ENCODE peak calls at places on chromosomes 5 and 9, in eight cellular contexts. V, I, L, H, G, U, E and P are unnamed samples.

GRCh38 chr9:136014147-136014927 is 53.2 kb upstream of the UBAC1 start:
- DNase-seq in V (no peak), I (no peak), L (no peak), H (no peak), G (no peak), U (no peak), E (no peak), P (no peak)

GRCh38 chr5:149374303-149374702 is 4.8 kb downstream of the IL17B start:
- DNase-seq in V (no peak), I (no peak), L (no peak), H (no peak), G (no peak), U (no peak), E (no peak), P (no peak)

GRCh38 chr9:109182550-109182939 is 15.5 kb upstream of the FRRS1L start:
- DNase-seq in V (no peak), I (no peak), L (no peak), H (no peak), G (no peak), U (no peak), E (no peak), P (no peak)

GRCh38 chr5:150180241-150181027 is 9.4 kb upstream of the SLC6A7 start:
- DNase-seq in V (no peak), I (peak; percentile 91), L (peak; percentile 72), H (no peak), G (no peak), U (no peak), E (no peak), P (no peak)

GRCh38 chr9:88319936-88320747 is 68.1 kb upstream of the SPIN1 start:
- DNase-seq in V (no peak), I (no peak), L (no peak), H (no peak), G (no peak), U (no peak), E (no peak), P (no peak)

GRCh38 chr5:168152660-168153059 is 138.8 kb upstream of the WWC1 start:
- DNase-seq in V (no peak), I (no peak), L (no peak), H (peak; percentile 67), G (no peak), U (no peak), E (no peak), P (no peak)

GRCh38 chr5:94329115-94329514 is 289.3 kb downstream of the KIAA0825 start:
- DNase-seq in V (no peak), I (no peak), L (peak; percentile 12), H (no peak), G (peak; percentile 3), U (no peak), E (no peak), P (no peak)

GRCh38 chr5:151696470-151697061 is 9.9 kb upstream of the SPARC start:
- DNase-seq in V (no peak), I (peak; percentile 97), L (peak; percentile 100), H (no peak), G (peak; percentile 99), U (peak; percentile 60), E (no peak), P (no peak)

GRCh38 chr5:65577141-65577540 is 14.0 kb downstream of the PPWD1 start:
- DNase-seq in V (no peak), I (no peak), L (no peak), H (no peak), G (peak; percentile 63), U (no peak), E (no peak), P (no peak)

GRCh38 chr5:166503506-166503905 is 1787.9 kb upstream of the WWC1 start:
- DNase-seq in V (no peak), I (no peak), L (no peak), H (no peak), G (no peak), U (no peak), E (no peak), P (no peak)

GRCh38 chr9:21265421-21266189 is 25.8 kb upstream of the IFNA14 start:
- DNase-seq in V (no peak), I (no peak), L (no peak), H (no peak), G (no peak), U (no peak), E (no peak), P (no peak)

GRCh38 chr5:3393122-3393963 is 202.3 kb upstream of the IRX1 start:
- DNase-seq in V (no peak), I (no peak), L (no peak), H (no peak), G (no peak), U (no peak), E (no peak), P (no peak)

GRCh38 chr9:123364241-123364824 is 8.3 kb downstream of the CRB2 start:
- DNase-seq in V (no peak), I (peak; percentile 73), L (peak; percentile 48), H (no peak), G (peak; percentile 43), U (no peak), E (no peak), P (no peak)

GRCh38 chr9:113579270-113580040 is 115.9 kb downstream of the RGS3 start:
- DNase-seq in V (no peak), I (no peak), L (no peak), H (peak; percentile 42), G (peak; percentile 82), U (no peak), E (peak; percentile 47), P (no peak)

GRCh38 chr5:7756453-7756852 is 94.5 kb downstream of the CFAP90 start:
- DNase-seq in V (no peak), I (no peak), L (no peak), H (no peak), G (no peak), U (no peak), E (no peak), P (peak; percentile 30)

GRCh38 chr5:122847687-122848081 is 2.3 kb downstream of the SNX24 start:
- DNase-seq in V (no peak), I (no peak), L (no peak), H (no peak), G (no peak), U (no peak), E (no peak), P (no peak)

GRCh38 chr5:122844916-122845252 is 529 bp upstream of the SNX24 start:
- DNase-seq in V (peak; percentile 6), I (no peak), L (no peak), H (peak; percentile 72), G (no peak), U (no peak), E (no peak), P (no peak)

GRCh38 chr5:122844136-122844915 is 1.1 kb upstream of the SNX24 start:
- DNase-seq in V (no peak), I (peak; percentile 10), L (no peak), H (peak; percentile 30), G (no peak), U (no peak), E (peak; percentile 52), P (no peak)

GRCh38 chr5:122846051-122846567 is 696 bp downstream of the SNX24 start:
- DNase-seq in V (peak; percentile 39), I (peak; percentile 53), L (peak; percentile 62), H (no peak), G (peak; percentile 58), U (no peak), E (no peak), P (peak; percentile 86)

DNA sequence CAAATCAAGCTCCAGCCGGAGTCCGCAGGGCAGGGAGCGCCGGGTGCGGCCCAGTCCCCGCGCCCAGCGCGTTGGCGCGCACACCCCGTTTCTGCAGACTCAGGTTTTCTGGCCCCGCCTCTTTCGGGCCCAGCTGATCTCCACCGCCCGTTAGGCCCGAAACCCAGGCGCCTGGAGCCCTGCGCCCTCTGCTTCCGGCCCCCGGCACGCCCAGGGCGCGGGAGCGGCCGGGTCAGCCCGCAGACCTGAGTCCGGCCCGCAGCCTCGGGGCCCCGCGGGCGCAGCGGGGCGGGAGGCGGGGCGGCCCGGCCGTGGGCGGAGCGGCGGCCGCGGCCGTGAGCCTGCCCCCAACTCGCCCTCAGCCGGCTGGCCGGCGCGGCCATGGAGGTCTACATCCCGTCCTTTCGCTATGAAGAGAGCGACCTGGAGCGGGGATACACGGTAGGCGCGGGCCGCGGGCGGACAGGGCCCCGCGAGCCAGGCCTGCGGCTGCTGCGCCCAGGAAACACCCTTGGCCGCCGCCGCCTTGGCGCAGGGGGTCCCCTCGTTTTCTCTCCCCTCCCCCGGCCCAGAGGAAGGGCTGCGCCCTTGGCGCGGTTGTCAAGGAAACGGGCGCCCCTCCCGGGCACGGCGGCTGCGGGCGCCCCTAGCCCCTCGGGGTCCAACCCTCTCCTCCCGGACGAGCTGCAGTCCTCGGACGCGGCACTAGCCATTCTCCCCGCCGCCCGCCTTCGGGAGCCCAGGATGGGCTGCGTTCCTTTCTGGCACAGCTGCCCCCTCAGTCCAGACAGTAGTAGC is at the start of gene SNX24:
- DNase-seq in V (peak; percentile 81), I (peak; percentile 74), L (peak; percentile 61), H (peak; percentile 90), G (peak; percentile 70), U (peak; percentile 87), E (peak; percentile 86), P (peak; percentile 85)
- TF ChIP-seq CTCF in V (no peak), I (no peak), L (no peak), H (no peak), G (no peak), U (no peak), E (no peak), P (no peak)

DNA sequence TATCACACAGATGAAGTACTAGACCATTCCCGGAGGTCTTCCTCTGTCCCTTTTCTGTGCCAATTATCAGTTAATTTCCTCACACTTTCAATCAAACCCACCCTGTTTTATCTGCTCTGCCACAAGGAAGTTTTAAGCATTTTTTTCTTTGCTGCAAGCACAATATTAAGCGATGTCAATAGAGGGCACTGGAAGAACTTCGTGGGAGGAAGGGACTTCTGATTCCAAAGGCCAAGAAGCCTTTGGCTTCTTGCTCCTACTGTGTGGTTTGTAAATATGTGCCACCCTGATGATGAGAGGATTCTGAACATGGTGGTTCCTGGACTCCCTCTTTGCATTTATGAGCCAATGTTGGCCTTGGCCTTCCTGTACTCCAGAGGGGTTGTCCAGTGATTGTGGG is 1712.5 kb upstream of the C9orf72 start:
- DNase-seq in V (no peak), I (peak; percentile 19), L (peak; percentile 46), H (no peak), G (peak; percentile 17), U (no peak), E (no peak), P (peak; percentile 36)
- TF ChIP-seq CTCF in V (peak; percentile 52), I (peak; percentile 21), L (peak; percentile 53), H (no peak), G (no peak), U (no peak), E (no peak), P (peak; percentile 21)

GRCh38 chr5:5141625-5142527 is 1.7 kb downstream of the ADAMTS16 start:
- DNase-seq in V (no peak), I (peak; percentile 71), L (peak; percentile 69), H (peak; percentile 61), G (peak; percentile 73), U (no peak), E (peak; percentile 68), P (peak; percentile 74)
- TF ChIP-seq CTCF in V (peak; percentile 83), I (peak; percentile 55), L (peak; percentile 56), H (peak; percentile 63), G (peak; percentile 61), U (no peak), E (no peak), P (peak; percentile 78)

DNA sequence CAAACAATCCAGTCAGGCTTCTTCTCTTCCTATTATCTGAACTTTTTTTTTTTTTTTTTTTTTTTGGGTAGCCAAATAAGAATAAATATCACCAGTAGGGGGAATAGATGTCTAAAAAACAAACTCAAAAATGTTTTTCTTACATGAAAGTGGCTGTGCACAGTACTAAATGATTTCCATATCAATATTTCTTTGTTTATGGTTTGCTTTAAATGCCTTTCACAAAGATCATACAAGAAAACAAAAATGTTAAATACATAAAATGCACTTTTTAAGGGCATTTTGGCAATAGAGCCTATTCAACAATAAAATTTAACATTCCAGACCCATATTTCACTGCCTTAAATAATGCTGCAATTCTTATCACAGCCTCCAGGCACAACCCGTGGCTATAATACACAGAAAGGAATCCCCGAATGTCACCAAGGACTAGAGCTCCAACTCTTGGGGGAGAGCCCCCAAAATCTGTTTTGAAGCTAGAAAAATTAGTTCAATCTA is 91.1 kb upstream of the TBCA start:
- DNase-seq in V (peak; percentile 46), I (peak; percentile 45), L (peak; percentile 36), H (no peak), G (peak; percentile 48), U (no peak), E (no peak), P (peak; percentile 27)
- TF ChIP-seq CTCF in V (peak; percentile 41), I (peak; percentile 50), L (peak; percentile 39), H (peak; percentile 8), G (peak; percentile 32), U (no peak), E (no peak), P (peak; percentile 26)